ENCODE peak calls at places on chromosome 20, in five cellular contexts. One of them, this sample, is unnamed. For H3K4me1, the result is how much of the 10 kb centered on the place peaks cover.

GRCh38 chr20:40692240-40693011 is 3.4 kb upstream of the MAFB start:
- DNase-seq in right cardiac atrium: no peak
- DNase-seq in mesenchymal stem cell: no peak
- DNase-seq in foreskin keratinocyte: no peak
- DNase-seq in MM.1S: no peak
- DNase-seq in this sample: no peak

GRCh38 chr20:24953621-24954133 is 4.6 kb downstream of the CST7 start:
- DNase-seq in right cardiac atrium: no peak
- DNase-seq in mesenchymal stem cell: no peak
- DNase-seq in foreskin keratinocyte: no peak
- DNase-seq in MM.1S: no peak
- DNase-seq in this sample: no peak

GRCh38 chr20:2995796-2996195 is 47.6 kb upstream of the GNRH2 start:
- DNase-seq in right cardiac atrium: no peak
- DNase-seq in mesenchymal stem cell: no peak
- DNase-seq in foreskin keratinocyte: no peak
- DNase-seq in MM.1S: no peak
- DNase-seq in this sample: no peak

GRCh38 chr20:22768779-22769178 is 184.4 kb upstream of the FOXA2 start:
- DNase-seq in right cardiac atrium: no peak
- DNase-seq in mesenchymal stem cell: no peak
- DNase-seq in foreskin keratinocyte: no peak
- DNase-seq in MM.1S: no peak
- DNase-seq in this sample: no peak

GRCh38 chr20:40654876-40655275 is 34.2 kb downstream of the MAFB start:
- DNase-seq in right cardiac atrium: peak
- DNase-seq in mesenchymal stem cell: no peak
- DNase-seq in foreskin keratinocyte: no peak
- DNase-seq in MM.1S: no peak
- DNase-seq in this sample: peak

GRCh38 chr20:5400164-5400762 is 83.5 kb upstream of the PROKR2 start:
- DNase-seq in right cardiac atrium: no peak
- DNase-seq in mesenchymal stem cell: peak
- DNase-seq in foreskin keratinocyte: peak
- DNase-seq in MM.1S: peak
- DNase-seq in this sample: peak

GRCh38 chr20:21262812-21263211 is 40.3 kb upstream of the XRN2 start:
- DNase-seq in right cardiac atrium: no peak
- DNase-seq in mesenchymal stem cell: no peak
- DNase-seq in foreskin keratinocyte: no peak
- DNase-seq in MM.1S: no peak
- DNase-seq in this sample: no peak

GRCh38 chr20:5372371-5372770 is 55.6 kb upstream of the PROKR2 start:
- DNase-seq in right cardiac atrium: no peak
- DNase-seq in mesenchymal stem cell: no peak
- DNase-seq in foreskin keratinocyte: no peak
- DNase-seq in MM.1S: no peak
- DNase-seq in this sample: no peak

GRCh38 chr20:34750484-34750883 is 46.3 kb downstream of the TP53INP2 start:
- DNase-seq in right cardiac atrium: no peak
- DNase-seq in mesenchymal stem cell: no peak
- DNase-seq in foreskin keratinocyte: no peak
- DNase-seq in MM.1S: no peak
- DNase-seq in this sample: no peak

GRCh38 chr20:10731190-10731955 is 57.6 kb upstream of the JAG1 start:
- DNase-seq in right cardiac atrium: peak
- DNase-seq in mesenchymal stem cell: no peak
- DNase-seq in foreskin keratinocyte: peak
- DNase-seq in MM.1S: no peak
- DNase-seq in this sample: peak

GRCh38 chr20:60125521-60125920 is 167.3 kb downstream of the CDH26 start:
- DNase-seq in right cardiac atrium: no peak
- DNase-seq in mesenchymal stem cell: no peak
- DNase-seq in foreskin keratinocyte: no peak
- DNase-seq in MM.1S: no peak
- DNase-seq in this sample: no peak

GRCh38 chr20:10093087-10093591 is 58.4 kb downstream of the ANKEF1 start:
- DNase-seq in right cardiac atrium: peak
- DNase-seq in mesenchymal stem cell: peak
- DNase-seq in foreskin keratinocyte: peak
- DNase-seq in MM.1S: no peak
- DNase-seq in this sample: peak

GRCh38 chr20:50572922-50573777 is 63.0 kb downstream of the PTPN1 start:
- DNase-seq in right cardiac atrium: peak
- DNase-seq in mesenchymal stem cell: no peak
- DNase-seq in foreskin keratinocyte: no peak
- DNase-seq in MM.1S: no peak
- DNase-seq in this sample: peak

GRCh38 chr20:56710577-56711465 is 81.7 kb downstream of the TFAP2C start:
- DNase-seq in right cardiac atrium: no peak
- DNase-seq in mesenchymal stem cell: peak
- DNase-seq in foreskin keratinocyte: no peak
- DNase-seq in MM.1S: no peak
- DNase-seq in this sample: peak

GRCh38 chr20:20864346-20865096 is 152.1 kb upstream of the RALGAPA2 start:
- DNase-seq in right cardiac atrium: no peak
- DNase-seq in mesenchymal stem cell: no peak
- DNase-seq in foreskin keratinocyte: peak
- DNase-seq in MM.1S: no peak
- DNase-seq in this sample: no peak

GRCh38 chr20:43794326-43794725 is 67.5 kb upstream of the GTSF1L start:
- DNase-seq in right cardiac atrium: no peak
- DNase-seq in mesenchymal stem cell: no peak
- DNase-seq in foreskin keratinocyte: no peak
- DNase-seq in MM.1S: no peak
- DNase-seq in this sample: no peak

GRCh38 chr20:49385471-49385870 is 97.0 kb downstream of the KCNB1 start:
- DNase-seq in right cardiac atrium: no peak
- DNase-seq in mesenchymal stem cell: peak
- DNase-seq in foreskin keratinocyte: peak
- DNase-seq in MM.1S: peak
- DNase-seq in this sample: peak

GRCh38 chr20:17752452-17752851 is 52.7 kb downstream of the BANF2 start:
- DNase-seq in right cardiac atrium: no peak
- DNase-seq in mesenchymal stem cell: no peak
- DNase-seq in foreskin keratinocyte: no peak
- DNase-seq in MM.1S: no peak
- DNase-seq in this sample: no peak

GRCh38 chr20:49775229-49775693 is 37.4 kb upstream of the SLC9A8 start:
- DNase-seq in right cardiac atrium: peak
- DNase-seq in mesenchymal stem cell: peak
- DNase-seq in foreskin keratinocyte: no peak
- DNase-seq in MM.1S: no peak
- DNase-seq in this sample: peak

GRCh38 chr20:12984069-12984765 is 24.6 kb upstream of the SPTLC3 start:
- DNase-seq in right cardiac atrium: no peak
- DNase-seq in mesenchymal stem cell: no peak
- DNase-seq in foreskin keratinocyte: no peak
- DNase-seq in MM.1S: no peak
- DNase-seq in this sample: no peak

GRCh38 chr20:60137657-60138245 is 179.5 kb downstream of the CDH26 start:
- DNase-seq in right cardiac atrium: no peak
- DNase-seq in mesenchymal stem cell: no peak
- DNase-seq in foreskin keratinocyte: peak
- DNase-seq in MM.1S: peak
- DNase-seq in this sample: peak

GRCh38 chr20:10537850-10538480 is 102.9 kb downstream of the SLX4IP start:
- DNase-seq in right cardiac atrium: no peak
- DNase-seq in mesenchymal stem cell: no peak
- DNase-seq in foreskin keratinocyte: peak
- DNase-seq in MM.1S: no peak
- DNase-seq in this sample: peak

GRCh38 chr20:61873651-61874420 is 191.8 kb downstream of the TAF4 start:
- DNase-seq in right cardiac atrium: no peak
- DNase-seq in mesenchymal stem cell: no peak
- DNase-seq in foreskin keratinocyte: no peak
- DNase-seq in MM.1S: no peak
- DNase-seq in this sample: no peak

GRCh38 chr20:40525356-40525755 is 163.7 kb downstream of the MAFB start:
- DNase-seq in right cardiac atrium: no peak
- DNase-seq in mesenchymal stem cell: peak
- DNase-seq in foreskin keratinocyte: no peak
- DNase-seq in MM.1S: no peak
- DNase-seq in this sample: peak

GRCh38 chr20:43786885-43787284 is 60.1 kb upstream of the GTSF1L start:
- DNase-seq in right cardiac atrium: no peak
- DNase-seq in mesenchymal stem cell: no peak
- DNase-seq in foreskin keratinocyte: no peak
- DNase-seq in MM.1S: no peak
- DNase-seq in this sample: no peak

GRCh38 chr20:12315652-12316051 is 398.0 kb downstream of the BTBD3 start:
- DNase-seq in right cardiac atrium: no peak
- DNase-seq in mesenchymal stem cell: no peak
- DNase-seq in foreskin keratinocyte: no peak
- DNase-seq in MM.1S: no peak
- DNase-seq in this sample: no peak

GRCh38 chr20:37804584-37805566 is 98.1 kb upstream of the VSTM2L start:
- DNase-seq in right cardiac atrium: no peak
- DNase-seq in mesenchymal stem cell: no peak
- DNase-seq in foreskin keratinocyte: no peak
- DNase-seq in MM.1S: no peak
- DNase-seq in this sample: no peak

GRCh38 chr20:37276494-37277252 is 12.8 kb upstream of the MANBAL start:
- DNase-seq in right cardiac atrium: peak
- DNase-seq in mesenchymal stem cell: peak
- DNase-seq in foreskin keratinocyte: peak
- DNase-seq in MM.1S: peak
- DNase-seq in this sample: peak

GRCh38 chr20:50450961-50451752 is 59.0 kb upstream of the PTPN1 start:
- DNase-seq in right cardiac atrium: peak
- DNase-seq in mesenchymal stem cell: peak
- DNase-seq in foreskin keratinocyte: no peak
- DNase-seq in MM.1S: peak
- DNase-seq in this sample: peak

GRCh38 chr20:59873409-59873808 is 60.0 kb downstream of the SYCP2 start:
- DNase-seq in right cardiac atrium: no peak
- DNase-seq in mesenchymal stem cell: no peak
- DNase-seq in foreskin keratinocyte: no peak
- DNase-seq in MM.1S: peak
- DNase-seq in this sample: no peak

GRCh38 chr20:50750145-50750671 is 18.8 kb downstream of the PARD6B start:
- DNase-seq in right cardiac atrium: no peak
- DNase-seq in mesenchymal stem cell: no peak
- DNase-seq in foreskin keratinocyte: no peak
- DNase-seq in MM.1S: no peak
- DNase-seq in this sample: no peak

GRCh38 chr20:32911355-32911754 is 52.6 kb downstream of the EFCAB8 start:
- DNase-seq in right cardiac atrium: no peak
- DNase-seq in mesenchymal stem cell: no peak
- DNase-seq in foreskin keratinocyte: no peak
- DNase-seq in MM.1S: no peak
- DNase-seq in this sample: no peak

GRCh38 chr20:1337441-1337840 is 8.5 kb upstream of the SDCBP2 start:
- DNase-seq in right cardiac atrium: no peak
- DNase-seq in mesenchymal stem cell: no peak
- DNase-seq in foreskin keratinocyte: no peak
- DNase-seq in MM.1S: no peak
- DNase-seq in this sample: no peak

GRCh38 chr20:1336699-1337387 is 7.9 kb upstream of the SDCBP2 start:
- DNase-seq in right cardiac atrium: peak
- DNase-seq in mesenchymal stem cell: no peak
- DNase-seq in foreskin keratinocyte: no peak
- DNase-seq in MM.1S: no peak
- DNase-seq in this sample: no peak

GRCh38 chr20:1335961-1336698 is 7.2 kb upstream of the SDCBP2 start:
- DNase-seq in right cardiac atrium: no peak
- DNase-seq in mesenchymal stem cell: no peak
- DNase-seq in foreskin keratinocyte: no peak
- DNase-seq in MM.1S: no peak
- DNase-seq in this sample: no peak

GRCh38 chr20:1338096-1338495 is 9.2 kb upstream of the SDCBP2 start:
- DNase-seq in right cardiac atrium: no peak
- DNase-seq in mesenchymal stem cell: no peak
- DNase-seq in foreskin keratinocyte: no peak
- DNase-seq in MM.1S: no peak
- DNase-seq in this sample: no peak

GRCh38 chr20:1338801-1339200 is 9.9 kb upstream of the SDCBP2 start:
- DNase-seq in right cardiac atrium: no peak
- DNase-seq in mesenchymal stem cell: no peak
- DNase-seq in foreskin keratinocyte: no peak
- DNase-seq in MM.1S: no peak
- DNase-seq in this sample: no peak
- H3K4me1 ChIP-seq in right cardiac atrium: under half
- H3K4me1 ChIP-seq in mesenchymal stem cell: under half
- H3K4me1 ChIP-seq in foreskin keratinocyte: under half
- H3K4me1 ChIP-seq in MM.1S: under half
- H3K4me1 ChIP-seq in this sample: under half

DNA sequence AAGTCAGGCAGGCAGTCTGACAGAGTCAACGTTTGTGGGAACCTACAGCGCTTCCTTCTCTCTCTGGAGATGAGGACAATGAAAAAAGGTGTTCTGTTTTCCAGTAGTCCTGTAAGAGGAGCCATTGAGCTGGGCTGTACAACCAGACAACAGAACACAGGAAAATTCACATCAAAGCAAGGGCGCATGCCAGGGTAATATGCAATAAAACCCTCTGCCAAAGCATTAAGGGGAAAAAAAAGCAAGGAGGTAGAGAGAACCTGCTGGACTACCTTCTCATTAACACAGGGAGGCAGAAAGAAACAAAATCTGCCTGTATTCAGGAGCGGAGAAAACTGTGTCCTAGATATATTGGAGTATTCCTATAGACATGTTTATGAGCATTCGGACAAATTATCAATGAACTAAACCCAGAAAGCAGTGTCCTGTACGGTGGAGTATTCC is 1.3 kb downstream of the RNF24 start:
- DNase-seq in right cardiac atrium: no peak
- DNase-seq in mesenchymal stem cell: peak
- DNase-seq in foreskin keratinocyte: peak
- DNase-seq in MM.1S: peak
- DNase-seq in this sample: peak
- H3K27ac ChIP-seq in right cardiac atrium: no peak
- H3K27ac ChIP-seq in mesenchymal stem cell: no peak
- H3K27ac ChIP-seq in foreskin keratinocyte: no peak
- H3K27ac ChIP-seq in MM.1S: peak
- H3K27ac ChIP-seq in this sample: peak

DNA sequence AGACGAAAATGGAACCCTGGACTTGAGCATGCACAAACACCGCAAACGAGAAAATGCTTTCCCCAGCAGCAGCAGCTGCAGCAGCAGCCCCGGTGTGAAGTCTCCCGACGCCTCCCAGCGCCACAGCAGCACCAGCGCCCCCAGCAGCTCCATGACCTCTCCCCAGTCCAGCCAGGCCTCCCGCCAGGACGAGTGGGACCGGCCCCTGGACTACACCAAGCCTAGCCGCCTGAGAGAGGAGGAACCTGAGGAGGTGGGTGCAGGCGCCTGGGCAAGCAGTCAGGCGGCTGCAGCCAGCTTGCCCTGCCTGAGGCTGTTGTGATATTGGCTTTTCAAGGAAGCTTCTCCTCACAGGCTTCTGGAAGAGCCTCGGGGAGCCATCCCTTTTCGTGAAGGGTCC is 35.8 kb upstream of the PCMTD2 start:
- DNase-seq in right cardiac atrium: no peak
- DNase-seq in mesenchymal stem cell: no peak
- DNase-seq in foreskin keratinocyte: no peak
- DNase-seq in MM.1S: no peak
- DNase-seq in this sample: no peak
- H3K4me1 ChIP-seq in right cardiac atrium: under half
- H3K4me1 ChIP-seq in mesenchymal stem cell: under half
- H3K4me1 ChIP-seq in foreskin keratinocyte: under half
- H3K4me1 ChIP-seq in MM.1S: under half
- H3K4me1 ChIP-seq in this sample: under half

GRCh38 chr20:31663524-31663837 is 25.8 kb downstream of the COX4I2 start:
- DNase-seq in right cardiac atrium: no peak
- DNase-seq in mesenchymal stem cell: no peak
- DNase-seq in foreskin keratinocyte: no peak
- DNase-seq in MM.1S: no peak
- DNase-seq in this sample: no peak
- H3K27ac ChIP-seq in right cardiac atrium: no peak
- H3K27ac ChIP-seq in mesenchymal stem cell: peak
- H3K27ac ChIP-seq in foreskin keratinocyte: no peak
- H3K27ac ChIP-seq in MM.1S: no peak
- H3K27ac ChIP-seq in this sample: no peak

This sample was measured in fibroblast of lung.